ENCODE peak calls at places on chromosomes 5 and 9, in six cellular contexts. B is BJ, Q is stomach, J is lower lobe of right lung, W is fibroblast of lung, A is sigmoid colon. L is an unnamed sample. For H3K27me3, the result is how much of the 10 kb centered on the place peaks cover.

GRCh38 chr5:10291736-10292135 is 16.0 kb downstream of the CMBL start:
- DNase-seq in W (no peak), B (no peak), Q (no peak), J (no peak), A (no peak), L (no peak)

GRCh38 chr9:72356019-72356653 is 8.9 kb downstream of the ZFAND5 start:
- DNase-seq in B (no peak), Q (no peak), J (no peak), A (no peak), W (no peak), L (no peak)

GRCh38 chr5:146124580-146124979 is 19.2 kb upstream of the PLAC8L1 start:
- DNase-seq in A (no peak), B (no peak), W (no peak), Q (no peak), J (no peak), L (no peak)

GRCh38 chr5:57172466-57172961 is 1.3 kb upstream of the GPBP1 start:
- DNase-seq in A (no peak), J (no peak), W (peak), Q (no peak), B (no peak), L (peak)

GRCh38 chr5:174315471-174315870 is 270.0 kb downstream of the NSG2 start:
- DNase-seq in Q (no peak), B (no peak), J (no peak), A (peak), W (no peak), L (no peak)

GRCh38 chr5:177378884-177379883 is 5.0 kb upstream of the SLC34A1 start:
- DNase-seq in A (no peak), Q (no peak), W (peak), J (no peak), B (no peak), L (peak)

GRCh38 chr5:145960166-145960565 is 23.8 kb downstream of the SH3RF2 start:
- DNase-seq in W (no peak), J (no peak), Q (no peak), A (no peak), B (no peak), L (no peak)

GRCh38 chr5:139809331-139809810 is 13.8 kb downstream of the PSD2 start:
- DNase-seq in J (peak), B (no peak), W (no peak), Q (no peak), A (no peak), L (no peak)

GRCh38 chr9:26437056-26437711 is 455.4 kb downstream of the CAAP1 start:
- DNase-seq in B (no peak), A (no peak), J (no peak), W (no peak), Q (no peak), L (no peak)

GRCh38 chr9:133402689-133403088 is 15.1 kb downstream of the REXO4 start:
- DNase-seq in Q (no peak), B (no peak), W (no peak), A (no peak), J (no peak), L (no peak)

GRCh38 chr9:16337322-16338029 is 533.0 kb downstream of the BNC2 start:
- DNase-seq in J (no peak), B (peak), Q (no peak), W (peak), A (no peak), L (peak)

GRCh38 chr9:34995288-34996060 is 5.9 kb downstream of the DNAJB5 start:
- DNase-seq in Q (no peak), J (no peak), W (peak), A (no peak), B (no peak), L (peak)

DNA sequence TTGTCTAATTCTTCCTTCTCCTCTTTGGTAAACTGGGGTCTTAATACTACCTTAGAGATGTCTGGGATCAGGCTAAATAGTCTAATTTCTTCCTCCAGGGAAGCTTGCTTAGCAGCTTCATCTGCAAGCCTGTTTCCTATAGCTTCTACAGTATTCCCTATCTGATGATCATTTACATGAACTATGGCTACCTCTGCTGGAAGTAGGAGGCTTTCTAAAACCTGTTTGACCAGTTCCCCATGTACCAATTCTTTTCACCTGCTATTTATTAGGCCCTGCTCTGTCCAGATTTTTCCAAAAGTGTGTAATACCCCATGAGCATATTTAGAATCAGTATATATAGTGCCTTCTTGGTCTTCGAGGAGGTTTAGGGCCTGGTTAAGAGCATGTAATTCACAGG is 619.8 kb downstream of the HINT1 start:
- DNase-seq in W (no peak), J (no peak), B (no peak), A (no peak), Q (no peak), L (peak)
- TF ChIP-seq CTCF in W (no peak), J (no peak), B (no peak), A (no peak), Q (no peak), L (peak)

GRCh38 chr9:127930298-127931091 is at the start of gene PIP5KL1:
- DNase-seq in Q (peak), B (no peak), W (peak), J (peak), A (peak), L (peak)

GRCh38 chr9:127926961-127927456 is 3.6 kb downstream of the PIP5KL1 start:
- DNase-seq in Q (no peak), W (no peak), J (no peak), B (no peak), A (no peak), L (no peak)

GRCh38 chr9:127929044-127929979 is 1.3 kb downstream of the PIP5KL1 start:
- DNase-seq in W (no peak), Q (no peak), B (no peak), A (no peak), J (no peak), L (no peak)

GRCh38 chr9:127927457-127928231 is 2.9 kb downstream of the PIP5KL1 start:
- DNase-seq in B (no peak), W (no peak), A (no peak), Q (peak), J (peak), L (peak)

GRCh38 chr9:127928232-127929043 is 2.1 kb downstream of the PIP5KL1 start:
- DNase-seq in A (no peak), B (no peak), J (peak), Q (no peak), W (no peak), L (no peak)
- H3K4me3 ChIP-seq in A (no peak), B (no peak), J (peak), Q (peak), W (no peak), L (peak)

DNA sequence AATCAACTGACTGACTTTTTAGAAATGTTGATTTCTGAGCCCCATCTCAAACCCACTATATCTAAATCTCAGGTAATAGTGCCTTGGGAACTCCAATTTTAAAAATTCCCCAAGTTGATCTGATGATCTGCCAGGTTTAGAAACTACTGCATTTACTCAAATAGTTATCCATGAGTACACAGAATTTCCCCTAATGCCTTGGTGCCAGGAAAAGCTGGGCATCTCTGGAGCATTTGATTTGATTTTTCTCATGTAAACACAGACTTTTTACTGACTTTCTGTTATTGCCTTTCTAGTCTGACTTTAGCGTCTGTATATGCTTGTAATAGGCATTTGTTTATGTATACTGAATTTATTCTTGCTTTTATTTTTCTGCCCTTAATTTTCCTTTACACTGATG is 35.8 kb downstream of the MTREX start:
- DNase-seq in J (no peak), Q (no peak), W (no peak), B (no peak), A (no peak), L (no peak)
- H3K27me3 ChIP-seq in J (under half), Q (under half), W (under half), B (under half), A (under half), L (under half)

GRCh38 chr9:77844415-77844814 is 187.2 kb downstream of the GNAQ start:
- DNase-seq in W (no peak), B (no peak), Q (no peak), A (no peak), J (no peak), L (no peak)

GRCh38 chr9:77838986-77839385 is 190.9 kb upstream of the GNA14 start:
- DNase-seq in Q (no peak), W (no peak), B (no peak), J (no peak), A (no peak), L (no peak)

GRCh38 chr9:77843088-77843985 is 188.3 kb downstream of the GNAQ start:
- DNase-seq in J (no peak), Q (no peak), B (no peak), A (no peak), W (peak), L (no peak)

GRCh38 chr9:77839459-77840140 is 191.5 kb upstream of the GNA14 start:
- DNase-seq in Q (no peak), J (no peak), B (no peak), A (no peak), W (peak), L (peak)

GRCh38 chr9:77841739-77842386 is 189.7 kb downstream of the GNAQ start:
- DNase-seq in A (no peak), Q (no peak), J (no peak), B (no peak), W (no peak), L (peak)
- TF ChIP-seq CTCF in A (no peak), Q (no peak), J (peak), B (peak), W (peak), L (peak)

GRCh38 chr5:140988036-140988997 is 22.0 kb downstream of the PCDHAC2 start:
- DNase-seq in J (peak), A (no peak), B (no peak), Q (no peak), W (no peak), L (peak)

GRCh38 chr5:140989254-140989653 is 23.0 kb downstream of the PCDHAC2 start:
- DNase-seq in Q (no peak), B (no peak), W (no peak), J (no peak), A (no peak), L (no peak)

GRCh38 chr5:140982083-140982716 is 15.9 kb downstream of the PCDHAC2 start:
- DNase-seq in Q (no peak), A (no peak), W (no peak), J (no peak), B (no peak), L (no peak)

DNA sequence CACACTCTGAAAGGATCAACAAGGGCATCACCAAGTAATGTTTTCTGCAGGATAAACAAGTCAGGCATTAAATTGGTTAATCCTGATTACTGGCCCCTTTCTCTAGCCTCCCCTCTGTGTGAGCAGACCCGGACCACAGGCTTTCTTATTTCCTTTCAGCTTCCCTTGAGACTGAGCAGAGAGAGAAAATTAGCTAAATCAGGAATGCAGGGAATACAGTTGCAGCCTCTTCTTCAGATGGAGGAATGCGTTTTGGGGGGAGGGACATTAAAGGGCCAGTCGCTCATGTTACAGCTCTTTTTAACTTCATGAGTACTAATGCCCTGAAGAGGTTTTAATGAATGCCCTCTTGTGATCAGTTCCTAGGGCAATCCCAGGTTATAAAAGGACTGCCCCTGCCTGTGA is 19.8 kb downstream of the PCDHAC2 start:
- DNase-seq in A (no peak), W (no peak), Q (no peak), B (no peak), J (no peak), L (no peak)
- H3K4me3 ChIP-seq in A (no peak), W (no peak), Q (no peak), B (no peak), J (no peak), L (no peak)

DNA sequence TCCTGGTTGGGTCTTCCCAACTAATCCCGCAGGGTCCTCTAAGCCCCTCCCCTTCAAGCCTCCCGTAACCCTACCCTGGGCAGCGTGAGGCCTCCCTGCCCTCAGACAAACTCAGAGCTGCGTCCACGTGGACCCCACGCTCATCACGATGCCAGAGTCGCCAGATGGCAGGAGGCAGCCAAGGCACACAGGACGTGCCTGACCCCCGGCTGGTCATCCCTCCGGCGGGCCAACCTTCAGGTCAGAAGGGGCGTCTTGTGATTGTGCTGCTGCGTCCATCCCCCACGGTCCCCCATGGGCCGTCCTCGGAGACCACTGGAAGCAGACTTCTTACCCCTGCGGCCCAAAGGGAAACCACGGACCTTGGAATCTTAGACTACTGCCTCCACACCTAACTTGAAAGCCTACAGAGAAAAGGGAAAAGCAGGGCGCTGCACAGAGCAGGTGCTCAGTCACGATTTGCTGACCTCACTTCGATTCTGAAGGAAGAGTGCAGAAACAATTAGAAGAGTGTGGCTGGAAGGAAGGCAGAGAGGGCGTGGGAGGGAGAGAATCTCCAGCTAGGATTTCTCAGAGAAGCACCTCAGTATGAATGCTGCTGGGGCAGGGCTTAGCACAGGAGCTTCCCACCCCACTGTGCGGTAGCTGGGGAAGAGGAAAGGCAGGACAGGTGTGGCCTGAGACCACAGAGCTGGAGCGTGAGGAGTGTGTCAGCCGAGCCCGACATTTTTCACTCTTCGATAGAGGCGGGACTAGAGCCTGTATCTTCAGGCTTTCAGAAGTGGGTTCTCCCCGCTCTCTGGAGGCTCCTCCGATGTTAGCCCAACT is 174.8 kb downstream of the ERCC6L2 start:
- DNase-seq in Q (no peak), B (no peak), J (no peak), W (no peak), A (no peak), L (no peak)
- H3K27me3 ChIP-seq in Q (under half), B (under half), J (under half), W (under half), A (under half), L (under half)

GRCh38 chr5:68261174-68262021 is 45.8 kb downstream of the PIK3R1 start:
- DNase-seq in J (no peak), Q (no peak), W (peak), B (no peak), A (no peak), L (no peak)
- TF ChIP-seq CTCF in J (peak), Q (no peak), W (no peak), B (peak), A (peak), L (no peak)